ENCODE peak calls at places on chromosomes 7 and 10, in four cellular contexts. D is MM.1S, S is right lobe of liver, A is PC-9. F is an unnamed sample. For H3K27me3 and H3K4me1, the result is how much of the 10 kb centered on the place peaks cover.

GRCh38 chr10:96511044-96511945 is 2.4 kb downstream of the TLL2 start:
- DNase-seq in D (no peak), S (no peak), A (peak), F (peak)

GRCh38 chr10:24884793-24885192 is 67.6 kb downstream of the PRTFDC1 start:
- DNase-seq in D (no peak), S (no peak), A (no peak), F (no peak)

GRCh38 chr7:105304040-105304895 is 84.5 kb downstream of the SRPK2 start:
- DNase-seq in D (peak), S (no peak), A (no peak), F (no peak)

GRCh38 chr7:88635149-88635548 is 124.4 kb upstream of the ZNF804B start:
- DNase-seq in D (no peak), S (no peak), A (no peak), F (peak)

GRCh38 chr10:118467200-118467599 is 125.1 kb upstream of the FAM204A start:
- DNase-seq in D (no peak), S (no peak), A (no peak), F (no peak)

GRCh38 chr7:111820117-111820516 is 257.8 kb upstream of the IMMP2L start:
- DNase-seq in D (no peak), S (no peak), A (no peak), F (no peak)

GRCh38 chr7:105163718-105164117 is 149.7 kb downstream of the KMT2E start:
- DNase-seq in D (no peak), S (no peak), A (no peak), F (no peak)

GRCh38 chr7:55156919-55157318 is 138.1 kb downstream of the EGFR start:
- DNase-seq in D (no peak), S (no peak), A (no peak), F (no peak)

GRCh38 chr10:125698599-125698998 is 15.6 kb upstream of the TEX36 start:
- DNase-seq in D (no peak), S (no peak), A (no peak), F (no peak)

GRCh38 chr7:38232475-38233366 is 40.7 kb downstream of the TARP start:
- DNase-seq in D (no peak), S (no peak), A (no peak), F (no peak)

GRCh38 chr7:41731486-41732278 is 28.8 kb upstream of the INHBA start:
- DNase-seq in D (peak), S (no peak), A (no peak), F (no peak)

GRCh38 chr7:155803418-155804376 is 8.6 kb downstream of the SHH start:
- DNase-seq in D (no peak), S (no peak), A (peak), F (no peak)

GRCh38 chr10:93821051-93821772 is 63.5 kb downstream of the LGI1 start:
- DNase-seq in D (peak), S (no peak), A (no peak), F (no peak)

GRCh38 chr10:126476256-126476655 is 88.0 kb upstream of the ADAM12 start:
- DNase-seq in D (no peak), S (no peak), A (no peak), F (peak)

GRCh38 chr7:74026406-74027123 is 1.4 kb upstream of the ELN start:
- DNase-seq in D (peak), S (peak), A (peak), F (no peak)

GRCh38 chr10:117472872-117473271 is 69.7 kb upstream of the EMX2 start:
- DNase-seq in D (no peak), S (no peak), A (no peak), F (no peak)

GRCh38 chr10:3528271-3528670 is 256.7 kb downstream of the KLF6 start:
- DNase-seq in D (no peak), S (no peak), A (no peak), F (no peak)

GRCh38 chr7:44486693-44487092 is 3.8 kb downstream of the NUDCD3 start:
- DNase-seq in D (peak), S (no peak), A (no peak), F (no peak)

GRCh38 chr7:143239822-143240221 is 18.0 kb downstream of the TAS2R40 start:
- DNase-seq in D (no peak), S (no peak), A (no peak), F (no peak)

GRCh38 chr10:77692782-77693181 is 55.2 kb upstream of the KCNMA1 start:
- DNase-seq in D (no peak), S (no peak), A (no peak), F (no peak)

GRCh38 chr10:119412831-119413737 is 129.4 kb downstream of the RGS10 start:
- DNase-seq in D (no peak), S (no peak), A (no peak), F (no peak)

GRCh38 chr7:142554555-142555532 is 194.4 kb upstream of the PRSS1 start:
- DNase-seq in D (no peak), S (no peak), A (no peak), F (no peak)

GRCh38 chr10:28788767-28789166 is 111.4 kb downstream of the BAMBI start:
- DNase-seq in D (no peak), S (no peak), A (no peak), F (no peak)

GRCh38 chr10:29946614-29946952 is 112.8 kb downstream of the JCAD start:
- DNase-seq in D (no peak), S (no peak), A (no peak), F (no peak)

GRCh38 chr10:29949411-29950011 is 109.9 kb downstream of the JCAD start:
- DNase-seq in D (peak), S (no peak), A (peak), F (no peak)

GRCh38 chr10:29948971-29949370 is 110.4 kb downstream of the JCAD start:
- DNase-seq in D (peak), S (no peak), A (no peak), F (no peak)

GRCh38 chr10:29946953-29947700 is 112.3 kb downstream of the JCAD start:
- DNase-seq in D (no peak), S (peak), A (peak), F (no peak)

DNA sequence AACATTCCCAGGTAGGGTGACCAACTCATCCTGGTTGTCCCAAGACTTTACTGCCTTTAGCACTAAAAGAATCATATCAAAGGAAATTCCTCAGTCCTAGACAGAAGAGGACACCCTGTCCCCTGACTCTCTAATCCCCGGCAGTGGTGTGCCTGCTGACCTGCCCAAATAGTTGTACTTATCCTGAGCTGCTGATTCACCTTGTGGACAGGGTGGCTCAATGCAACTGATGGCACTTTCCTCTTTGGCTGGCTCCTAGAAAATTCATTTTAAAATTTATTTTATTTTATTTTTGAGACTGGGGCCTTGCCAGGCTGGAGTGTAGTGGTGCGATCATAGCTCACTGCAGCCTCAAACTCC is 111.7 kb downstream of the JCAD start:
- DNase-seq in D (no peak), S (peak), A (no peak), F (no peak)
- H3K4me3 ChIP-seq in D (no peak), S (no peak), A (no peak), F (no peak)

GRCh38 chr10:72158174-72158573 is 57.6 kb upstream of the ANAPC16 start:
- DNase-seq in D (no peak), S (no peak), A (no peak), F (no peak)
- H3K27me3 ChIP-seq in D (under half), S (under half), A (under half), F (under half)

GRCh38 chr10:79415736-79416577 is 29.5 kb downstream of the ZCCHC24 start:
- DNase-seq in D (no peak), S (peak), A (no peak), F (no peak)
- H3K4me1 ChIP-seq in D (under half), S (under half), A (under half), F (under half)

GRCh38 chr7:134084488-134085144 is 42.5 kb upstream of the LRGUK start:
- DNase-seq in D (peak), S (no peak), A (no peak), F (no peak)
- H3K4me3 ChIP-seq in D (no peak), S (no peak), A (no peak), F (no peak)

GRCh38 chr7:1668932-1669485 is 1.1 kb upstream of the ELFN1 start:
- DNase-seq in D (no peak), S (no peak), A (no peak), F (no peak)
- H3K27me3 ChIP-seq in D (under half), S (under half), A (half or more), F (under half)

DNA sequence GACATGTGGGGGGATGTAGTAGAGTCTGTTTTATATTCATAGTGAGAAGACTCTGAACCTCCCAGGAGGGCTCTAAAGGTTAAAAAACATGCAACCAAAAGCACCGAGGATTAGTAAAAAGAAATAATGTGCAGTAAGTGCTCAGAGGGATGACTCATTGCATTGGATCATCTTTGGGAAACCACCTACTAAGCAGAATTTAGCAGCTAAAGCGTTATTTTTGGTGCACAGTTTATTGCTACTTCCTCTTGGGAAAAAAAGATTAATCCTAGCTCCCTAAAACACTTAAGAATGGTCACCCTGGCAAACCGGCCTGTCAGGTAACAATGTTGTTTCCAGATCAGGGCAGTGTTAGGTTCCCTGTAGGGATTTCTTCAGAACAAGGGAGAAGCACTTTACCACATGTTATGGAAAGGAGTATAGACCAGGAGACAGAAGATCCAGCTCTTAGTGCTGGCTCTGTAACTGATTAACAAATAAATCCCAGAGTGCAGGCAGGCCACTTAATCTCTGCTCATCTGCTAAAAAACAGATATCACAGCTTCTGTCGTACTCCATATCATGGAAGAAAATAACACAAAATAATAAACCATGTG is 44.8 kb upstream of the FAM133B start:
- DNase-seq in D (peak), S (no peak), A (peak), F (no peak)
- H3K4me1 ChIP-seq in D (under half), S (under half), A (under half), F (under half)

GRCh38 chr7:116671111-116671510 is 885 bp upstream of the MET start:
- DNase-seq in D (no peak), S (no peak), A (no peak), F (no peak)
- H3K4me3 ChIP-seq in D (peak), S (peak), A (peak), F (no peak)

F was measured in iPS DF 6.9.